ENCODE peak calls at places on chromosomes 11 and 22, in eight cellular contexts. D is aorta, K is DND-41, I is OCI-LY7, J is heart left ventricle, Z is IMR-90, P is GM23248, U is stomach. G is an unnamed sample.

GRCh38 chr11:28999620-29000019 is 891.4 kb downstream of the METTL15 start:
- DNase-seq in D (no peak), K (no peak), I (no peak), J (no peak), Z (no peak), P (no peak), U (no peak), G (no peak)

GRCh38 chr22:35313311-35314121 is 13.8 kb downstream of the TOM1 start:
- DNase-seq in D (peak; percentile 77), K (no peak), I (no peak), J (peak; percentile 81), Z (peak; percentile 96), P (peak; percentile 97), U (peak; percentile 24), G (no peak)

GRCh38 chr22:28799125-28799833 is 1.1 kb downstream of the XBP1 start:
- DNase-seq in D (no peak), K (peak; percentile 50), I (peak; percentile 27), J (no peak), Z (peak; percentile 96), P (peak; percentile 97), U (no peak), G (no peak)

GRCh38 chr11:14539867-14540475 is 19.8 kb upstream of the PSMA1 start:
- DNase-seq in D (no peak), K (no peak), I (no peak), J (no peak), Z (no peak), P (no peak), U (no peak), G (no peak)

GRCh38 chr11:43880640-43881159 is at the start of gene ALKBH3:
- DNase-seq in D (peak; percentile 96), K (peak; percentile 86), I (no peak), J (peak; percentile 94), Z (peak; percentile 95), P (peak; percentile 97), U (peak; percentile 95), G (peak; percentile 90)

GRCh38 chr11:65417702-65418430 is 4.7 kb upstream of the NEAT1 start:
- DNase-seq in D (peak; percentile 87), K (peak; percentile 52), I (peak; percentile 56), J (peak; percentile 82), Z (peak; percentile 28), P (peak; percentile 69), U (peak; percentile 50), G (no peak)

GRCh38 chr11:12271241-12271640 is 106.1 kb upstream of the PARVA start:
- DNase-seq in D (no peak), K (no peak), I (no peak), J (no peak), Z (no peak), P (no peak), U (no peak), G (no peak)

GRCh38 chr22:46737976-46738641 is at the start of gene CERK:
- DNase-seq in D (peak; percentile 92), K (peak; percentile 79), I (peak; percentile 58), J (peak; percentile 92), Z (peak; percentile 62), P (peak; percentile 72), U (peak; percentile 85), G (no peak)

GRCh38 chr11:99781074-99781473 is 760.3 kb downstream of the CNTN5 start:
- DNase-seq in D (no peak), K (no peak), I (no peak), J (no peak), Z (no peak), P (no peak), U (no peak), G (no peak)

GRCh38 chr11:70934999-70935768 is 317.2 kb downstream of the SHANK2 start:
- DNase-seq in D (peak; percentile 9), K (no peak), I (no peak), J (no peak), Z (peak; percentile 7), P (peak; percentile 50), U (no peak), G (no peak)

GRCh38 chr11:134611537-134611936 is 199.5 kb upstream of the B3GAT1 start:
- DNase-seq in D (no peak), K (no peak), I (no peak), J (no peak), Z (no peak), P (no peak), U (no peak), G (no peak)

GRCh38 chr11:64294665-64295289 is 3.7 kb downstream of the KCNK4 start:
- DNase-seq in D (no peak), K (no peak), I (no peak), J (no peak), Z (no peak), P (peak; percentile 62), U (no peak), G (no peak)

GRCh38 chr11:117677729-117678310 is 119.2 kb downstream of the DSCAML1 start:
- DNase-seq in D (no peak), K (no peak), I (no peak), J (no peak), Z (no peak), P (no peak), U (no peak), G (no peak)

GRCh38 chr22:46463435-46464227 is 73.8 kb downstream of the CELSR1 start:
- DNase-seq in D (peak; percentile 68), K (no peak), I (peak; percentile 11), J (peak; percentile 14), Z (no peak), P (no peak), U (no peak), G (no peak)

GRCh38 chr11:10693509-10694071 is at the start of gene IRAG1:
- DNase-seq in D (peak; percentile 92), K (no peak), I (no peak), J (peak; percentile 80), Z (peak; percentile 78), P (peak; percentile 77), U (peak; percentile 38), G (no peak)

DNA sequence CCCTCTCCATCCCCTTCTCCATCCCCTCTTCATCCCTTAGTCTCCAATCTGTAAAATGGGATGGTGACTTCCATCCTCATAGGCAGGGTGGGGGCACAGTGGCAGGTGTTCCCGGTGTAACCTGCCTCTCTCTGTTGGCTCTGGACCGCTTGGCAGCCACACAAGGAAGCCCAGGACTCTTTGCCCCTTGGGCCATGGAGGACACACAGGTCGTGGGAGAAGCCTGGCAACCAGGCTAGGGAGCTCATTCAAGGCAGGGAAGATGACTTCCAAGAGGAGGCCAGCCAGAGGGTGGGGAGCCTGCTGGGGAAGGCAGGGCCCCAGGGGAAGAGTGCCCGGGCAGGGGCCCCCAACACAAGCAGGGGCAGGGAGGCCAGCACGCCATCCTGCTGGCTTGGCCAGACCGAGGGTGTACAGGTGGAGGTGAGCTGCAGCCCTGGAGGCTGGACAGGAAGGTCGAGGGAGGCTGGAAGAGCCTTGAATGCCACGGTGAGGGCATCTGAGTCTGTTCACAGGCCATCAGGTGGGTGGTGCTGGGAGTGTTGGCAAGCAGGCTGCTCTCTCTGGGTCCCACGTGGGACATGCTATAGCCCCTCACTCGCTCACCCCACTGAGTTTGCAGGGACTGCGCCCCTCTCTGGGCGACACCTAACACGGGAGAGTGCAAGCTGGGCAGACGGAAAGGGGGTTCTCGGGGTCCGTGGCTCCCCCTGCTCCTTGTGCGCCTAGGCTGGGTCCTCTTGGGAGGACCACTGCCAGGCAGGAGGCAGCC is 15.5 kb upstream of the CTSD start:
- DNase-seq in D (no peak), K (no peak), I (no peak), J (no peak), Z (no peak), P (no peak), U (no peak), G (no peak)
- H3K4me1 ChIP-seq in D (no peaks in the 10 kb centered on the region), K (no peaks in the 10 kb centered on the region), I (no peaks in the 10 kb centered on the region), J (no peaks in the 10 kb centered on the region), Z (peaks cover 3% of the 10 kb centered on the region), P (no peaks in the 10 kb centered on the region), U (no peaks in the 10 kb centered on the region), G (peaks cover 1% of the 10 kb centered on the region)

DNA sequence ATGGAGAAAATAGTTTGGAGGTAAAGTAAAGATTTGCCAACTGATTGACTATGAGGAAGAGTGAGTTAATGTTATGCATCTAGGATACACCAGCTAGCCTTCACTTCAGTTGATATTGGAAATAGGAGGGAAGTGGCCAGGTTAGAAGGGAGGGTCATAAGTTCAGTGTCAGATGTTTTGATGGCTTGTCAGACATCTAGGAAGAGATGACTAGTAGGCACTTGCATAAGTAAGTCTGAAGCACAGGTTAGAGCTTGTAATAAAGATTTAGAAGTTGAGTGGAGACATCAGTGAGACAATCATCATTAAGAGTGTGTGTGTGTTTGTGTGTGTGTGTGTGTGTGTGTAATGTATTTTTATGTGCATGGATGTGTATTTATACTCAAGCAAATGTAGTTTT is 146.1 kb downstream of the OR4C45 start:
- DNase-seq in D (no peak), K (no peak), I (no peak), J (no peak), Z (no peak), P (no peak), U (no peak), G (no peak)
- H3K9me3 ChIP-seq in D (no peaks in the 10 kb centered on the region), K (no peaks in the 10 kb centered on the region), I (no peaks in the 10 kb centered on the region), J (no peaks in the 10 kb centered on the region), Z (no peaks in the 10 kb centered on the region), P (no peaks in the 10 kb centered on the region), U (peaks cover 3% of the 10 kb centered on the region), G (peaks cover 1% of the 10 kb centered on the region)

GRCh38 chr11:76380977-76381719 is at the start of the genes GVQW3 and THAP12:
- DNase-seq in D (peak; percentile 99), K (peak; percentile 97), I (peak; percentile 98), J (peak; percentile 99), Z (peak; percentile 97), P (peak; percentile 99), U (peak; percentile 98), G (peak; percentile 86)

GRCh38 chr11:76380161-76380976 is 563 bp downstream of the THAP12 start:
- DNase-seq in D (peak; percentile 84), K (peak; percentile 47), I (peak; percentile 45), J (peak; percentile 44), Z (peak; percentile 13), P (peak; percentile 62), U (no peak), G (no peak)

GRCh38 chr11:76385903-76386302 is 4.8 kb downstream of the GVQW3 start:
- DNase-seq in D (no peak), K (no peak), I (no peak), J (no peak), Z (peak; percentile 20), P (no peak), U (no peak), G (no peak)

GRCh38 chr11:76379811-76380160 is 1.1 kb downstream of the THAP12 start:
- DNase-seq in D (no peak), K (no peak), I (no peak), J (no peak), Z (no peak), P (no peak), U (no peak), G (no peak)

GRCh38 chr11:76382209-76382608 is 1.1 kb downstream of the GVQW3 start:
- DNase-seq in D (no peak), K (no peak), I (peak; percentile 70), J (no peak), Z (no peak), P (peak; percentile 9), U (no peak), G (no peak)
- H3K4me3 ChIP-seq in D (no peak overlapping the region), K (peak overlapping the region; percentile 94), I (peak overlapping the region; percentile 94), J (no peak overlapping the region), Z (no peak overlapping the region), P (peak overlapping the region; percentile 93), U (no peak overlapping the region), G (no peak overlapping the region)

DNA sequence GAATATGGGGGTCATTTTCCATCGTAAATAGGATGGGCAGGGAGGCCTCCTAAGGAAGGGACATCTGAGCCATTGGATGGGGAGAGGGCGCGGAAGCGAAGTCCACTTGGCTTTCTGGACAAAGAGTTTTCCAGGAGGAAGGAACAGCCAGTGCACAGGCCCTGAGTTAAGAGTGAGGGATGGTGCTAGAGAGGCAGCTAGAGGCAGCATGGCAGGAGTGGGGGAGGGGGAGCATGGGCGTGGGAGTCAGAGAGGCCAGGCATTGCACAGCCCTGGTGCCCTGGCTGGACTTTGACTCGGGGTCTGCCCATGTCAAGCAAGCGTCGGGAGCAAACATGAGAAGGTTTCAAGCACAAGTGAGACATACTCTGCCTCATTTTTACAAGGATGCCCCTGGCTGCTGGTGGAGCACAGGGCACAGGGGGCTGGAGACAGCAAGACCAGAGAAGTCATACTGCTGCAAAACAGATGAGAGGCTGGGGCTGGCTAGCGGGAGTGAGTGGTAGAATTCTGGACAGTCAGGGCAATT is 9.0 kb downstream of the GNAZ start:
- DNase-seq in D (no peak), K (no peak), I (no peak), J (no peak), Z (no peak), P (no peak), U (no peak), G (no peak)
- H3K4me1 ChIP-seq in D (no peaks in the 10 kb centered on the region), K (peaks cover 7% of the 10 kb centered on the region), I (peaks cover 9% of the 10 kb centered on the region), J (no peaks in the 10 kb centered on the region), Z (no peaks in the 10 kb centered on the region), P (no peaks in the 10 kb centered on the region), U (peaks cover 26% of the 10 kb centered on the region), G (no peaks in the 10 kb centered on the region)